ENCODE peak calls at places on chromosome 16, in seven cellular contexts. D is progenitor cell of endocrine pancreas, Z is tibial artery, G is fibroblast of villous mesenchyme, A is ovary, T is natural killer cell, H is retinal pigment epithelial cell. C is an unnamed sample.

GRCh38 chr16:67537636-67538591 is 9.3 kb downstream of the RIPOR1 start:
- DNase-seq in D (no peak), Z (no peak), G (peak; percentile 35), A (peak; percentile 59), T (peak; percentile 74), H (no peak), C (peak; percentile 71)

GRCh38 chr16:12315330-12316138 is 339.0 kb downstream of the SNX29 start:
- DNase-seq in D (no peak), Z (no peak), G (no peak), A (no peak), T (no peak), H (no peak), C (no peak)

GRCh38 chr16:63612462-63613227 is 1509.2 kb downstream of the CDH11 start:
- DNase-seq in D (no peak), Z (no peak), G (no peak), A (no peak), T (no peak), H (no peak), C (no peak)

GRCh38 chr16:1413684-1414531 is 596 bp downstream of the UNKL start:
- DNase-seq in D (peak; percentile 56), Z (peak; percentile 75), G (peak; percentile 44), A (peak; percentile 44), T (peak; percentile 65), H (no peak), C (no peak)

GRCh38 chr16:85258616-85259015 is 146.3 kb upstream of the CIBAR2 start:
- DNase-seq in D (no peak), Z (no peak), G (no peak), A (no peak), T (no peak), H (no peak), C (no peak)

GRCh38 chr16:81567987-81568748 is 123.6 kb downstream of the CMIP start:
- DNase-seq in D (no peak), Z (peak; percentile 79), G (peak; percentile 49), A (peak; percentile 33), T (no peak), H (peak; percentile 56), C (no peak)

GRCh38 chr16:80231888-80232287 is 308.9 kb upstream of the DYNLRB2 start:
- DNase-seq in D (no peak), Z (no peak), G (peak; percentile 10), A (no peak), T (no peak), H (no peak), C (no peak)

GRCh38 chr16:770411-770810 is 9.9 kb downstream of the MSLN start:
- DNase-seq in D (no peak), Z (no peak), G (no peak), A (no peak), T (no peak), H (no peak), C (no peak)

GRCh38 chr16:27238591-27238990 is 30.0 kb downstream of the NSMCE1 start:
- DNase-seq in D (no peak), Z (peak; percentile 40), G (no peak), A (no peak), T (no peak), H (no peak), C (no peak)

GRCh38 chr16:81755915-81756644 is 23.0 kb upstream of the PLCG2 start:
- DNase-seq in D (no peak), Z (no peak), G (no peak), A (no peak), T (no peak), H (no peak), C (no peak)

GRCh38 chr16:86892509-86892908 is 314.2 kb downstream of the FOXL1 start:
- DNase-seq in D (no peak), Z (no peak), G (peak; percentile 49), A (no peak), T (no peak), H (no peak), C (no peak)

GRCh38 chr16:85205747-85206471 is 93.6 kb upstream of the CIBAR2 start:
- DNase-seq in D (no peak), Z (no peak), G (peak; percentile 88), A (peak; percentile 63), T (no peak), H (no peak), C (no peak)

GRCh38 chr16:27676807-27677206 is 126.9 kb downstream of the KATNIP start:
- DNase-seq in D (no peak), Z (no peak), G (no peak), A (no peak), T (no peak), H (no peak), C (no peak)

GRCh38 chr16:17801024-17801423 is 330.3 kb upstream of the XYLT1 start:
- DNase-seq in D (no peak), Z (no peak), G (no peak), A (no peak), T (no peak), H (no peak), C (no peak)

GRCh38 chr16:30148101-30148500 is 25.1 kb upstream of the MAPK3 start:
- DNase-seq in D (no peak), Z (no peak), G (no peak), A (no peak), T (no peak), H (no peak), C (no peak)

GRCh38 chr16:62213763-62214162 is 177.5 kb upstream of the CDH8 start:
- DNase-seq in D (no peak), Z (no peak), G (no peak), A (no peak), T (no peak), H (no peak), C (no peak)

GRCh38 chr16:56824335-56824734 is 40.7 kb upstream of the SLC12A3 start:
- DNase-seq in D (no peak), Z (no peak), G (no peak), A (no peak), T (no peak), H (no peak), C (no peak)

GRCh38 chr16:81616321-81617020 is 162.6 kb upstream of the PLCG2 start:
- DNase-seq in D (no peak), Z (no peak), G (peak; percentile 70), A (peak; percentile 59), T (peak; percentile 76), H (no peak), C (no peak)

GRCh38 chr16:52976539-52977167 is 76.0 kb downstream of the CHD9NB start:
- DNase-seq in D (no peak), Z (no peak), G (peak; percentile 28), A (no peak), T (no peak), H (no peak), C (no peak)

GRCh38 chr16:50692999-50693781 is at the start of gene NOD2:
- DNase-seq in D (no peak), Z (peak; percentile 65), G (no peak), A (peak; percentile 35), T (no peak), H (no peak), C (no peak)

GRCh38 chr16:2513405-2514332 is at the start of gene ATP6V0C:
- DNase-seq in D (peak; percentile 88), Z (peak; percentile 95), G (peak; percentile 88), A (peak; percentile 89), T (peak; percentile 94), H (peak; percentile 62), C (peak; percentile 94)

GRCh38 chr16:19235478-19235877 is 50.1 kb upstream of the CLEC19A start:
- DNase-seq in D (no peak), Z (no peak), G (no peak), A (no peak), T (no peak), H (no peak), C (no peak)
- TF ChIP-seq CTCF in D (no peak), Z (no peak), G (no peak), A (no peak), T (no peak), H (no peak), C (no peak)

DNA sequence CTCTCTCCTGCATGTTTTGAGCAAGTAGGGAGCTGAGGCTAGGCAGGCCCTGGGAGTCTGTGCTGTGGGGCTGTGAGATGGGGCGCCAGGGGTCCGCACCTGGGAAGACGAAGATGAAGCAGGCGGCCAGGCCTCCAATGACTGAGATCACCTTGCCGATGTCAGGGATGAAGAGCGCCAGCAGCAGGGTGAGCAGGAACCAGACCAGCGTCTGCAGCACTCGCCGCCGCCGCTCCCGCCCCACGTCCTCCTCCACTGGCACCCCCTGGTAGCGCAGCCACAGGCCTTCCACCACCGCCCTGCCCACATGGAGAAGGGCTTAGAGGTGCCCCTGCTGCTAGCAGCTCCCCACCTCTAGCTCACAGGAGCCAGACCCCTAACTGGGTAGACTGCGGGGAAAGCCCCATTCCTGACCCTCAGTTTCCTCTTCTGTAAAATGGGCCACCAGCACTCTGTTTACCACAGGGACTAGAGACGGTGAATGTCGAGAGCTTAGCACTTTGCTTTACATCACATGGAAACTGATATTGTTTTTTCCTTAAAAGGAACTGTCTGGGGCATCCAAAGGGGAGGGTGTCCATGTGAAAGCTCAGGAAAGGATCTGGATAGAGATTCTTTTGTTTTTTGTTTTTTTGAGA is 13.5 kb downstream of the SLC38A7 start:
- DNase-seq in D (no peak), Z (no peak), G (no peak), A (no peak), T (no peak), H (no peak), C (no peak)
- TF ChIP-seq CTCF in D (no peak), Z (no peak), G (no peak), A (no peak), T (no peak), H (no peak), C (no peak)

GRCh38 chr16:88886915-88887521 is 20.6 kb upstream of the PABPN1L start:
- DNase-seq in D (no peak), Z (no peak), G (peak; percentile 75), A (peak; percentile 55), T (no peak), H (no peak), C (no peak)
- TF ChIP-seq CTCF in D (no peak), Z (no peak), G (no peak), A (no peak), T (no peak), H (no peak), C (no peak)

DNA sequence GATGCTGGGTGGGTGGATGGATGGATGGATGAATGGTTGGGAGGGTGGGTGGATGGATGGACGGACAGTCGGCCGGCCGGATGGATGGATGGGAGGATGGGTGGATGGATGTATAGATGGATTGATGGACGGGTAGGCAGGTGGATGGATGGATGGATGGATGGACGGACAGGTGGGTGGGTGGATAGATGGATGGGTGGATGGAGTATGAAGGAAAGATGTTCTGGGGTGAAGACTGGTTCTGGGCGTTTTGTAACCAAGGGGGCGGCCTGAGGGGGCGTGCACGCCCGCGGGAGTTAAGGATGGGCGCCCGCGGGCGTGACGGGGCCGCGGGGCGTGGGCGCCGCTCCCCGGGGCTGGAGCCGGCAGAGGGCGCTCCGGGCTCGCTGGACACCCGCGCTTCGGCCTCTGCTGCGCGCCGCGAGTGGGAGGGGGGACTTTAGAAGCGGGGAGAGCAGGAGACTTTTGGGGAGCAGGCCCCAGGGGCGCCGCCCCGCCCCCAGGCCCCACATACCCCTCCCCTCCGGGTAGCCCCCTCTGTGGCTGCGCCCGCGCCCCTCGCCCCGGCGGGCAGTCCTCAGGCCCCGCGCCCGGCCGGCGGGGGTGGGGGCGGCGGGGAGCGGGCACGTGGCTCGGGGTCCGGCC is at the start of gene NECAB2:
- DNase-seq in D (peak; percentile 49), Z (no peak), G (peak; percentile 18), A (no peak), T (no peak), H (no peak), C (no peak)
- TF ChIP-seq CTCF in D (peak; percentile 89), Z (peak; percentile 64), G (peak; percentile 53), A (peak; percentile 21), T (no peak), H (peak; percentile 49), C (peak; percentile 83)

GRCh38 chr16:69823831-69824563 is 61.9 kb downstream of the WWP2 start:
- DNase-seq in D (no peak), Z (no peak), G (peak; percentile 20), A (peak; percentile 89), T (no peak), H (no peak), C (no peak)
- TF ChIP-seq CTCF in D (no peak), Z (no peak), G (no peak), A (no peak), T (no peak), H (no peak), C (no peak)